ENCODE peak calls at places on chromosomes 5 and 9, in five cellular contexts. D is A172; I is CD8-positive, alpha-beta memory T cell; G is SK-MEL-5; J is activated CD8-positive, alpha-beta T cell treated with anti-CD3 and anti-CD28 coated beads for 36 hours. O is an unnamed sample.

GRCh38 chr5:80672140-80672736 is 17.5 kb upstream of the DHFR start:
- DNase-seq in D (peak; percentile 60), I (peak; percentile 44), G (peak; percentile 89), J (peak; percentile 81), O (peak; percentile 50)

GRCh38 chr5:145681686-145682085 is 153.5 kb downstream of the PRELID2 start:
- DNase-seq in D (peak; percentile 82), I (no peak), G (peak; percentile 88), J (peak; percentile 63), O (no peak)

GRCh38 chr9:137025120-137025966 is 2.7 kb downstream of the ABCA2 start:
- DNase-seq in D (no peak), I (peak; percentile 24), G (peak; percentile 38), J (no peak), O (peak; percentile 94)

GRCh38 chr5:149942199-149942598 is 2.4 kb downstream of the PDE6A start:
- DNase-seq in D (no peak), I (no peak), G (no peak), J (no peak), O (no peak)

GRCh38 chr5:81080809-81081460 is 120.8 kb downstream of the RASGRF2 start:
- DNase-seq in D (no peak), I (no peak), G (no peak), J (no peak), O (peak; percentile 27)

GRCh38 chr5:91223886-91224285 is 159.2 kb downstream of the ARRDC3 start:
- DNase-seq in D (no peak), I (no peak), G (no peak), J (no peak), O (no peak)

GRCh38 chr5:55519001-55519400 is 15.8 kb downstream of the PLPP1 start:
- DNase-seq in D (no peak), I (no peak), G (no peak), J (no peak), O (no peak)

GRCh38 chr9:88994820-88995180 is 3.5 kb downstream of the S1PR3 start:
- DNase-seq in D (no peak), I (no peak), G (no peak), J (no peak), O (no peak)

GRCh38 chr5:71651554-71651953 is 64.4 kb downstream of the MCCC2 start:
- DNase-seq in D (no peak), I (no peak), G (no peak), J (peak; percentile 83), O (no peak)

GRCh38 chr9:127144670-127145458 is 22.4 kb upstream of the ANGPTL2 start:
- DNase-seq in D (no peak), I (no peak), G (no peak), J (no peak), O (no peak)

GRCh38 chr5:482506-482905 is 39.5 kb downstream of the EXOC3 start:
- DNase-seq in D (no peak), I (no peak), G (no peak), J (no peak), O (no peak)

GRCh38 chr9:3863114-3863528 is 337.3 kb upstream of the RFX3 start:
- DNase-seq in D (peak; percentile 91), I (no peak), G (peak; percentile 20), J (no peak), O (peak; percentile 81)

GRCh38 chr5:30894811-30895210 is 298.7 kb upstream of the CDH6 start:
- DNase-seq in D (no peak), I (no peak), G (no peak), J (no peak), O (no peak)

GRCh38 chr5:52811067-52811749 is 23.5 kb downstream of the ITGA1 start:
- DNase-seq in D (peak; percentile 13), I (no peak), G (no peak), J (peak; percentile 27), O (no peak)

GRCh38 chr9:128097156-128098016 is 29.4 kb downstream of the SLC25A25 start:
- DNase-seq in D (no peak), I (no peak), G (no peak), J (peak; percentile 60), O (no peak)

O was measured in posterior cingulate gyrus.